ENCODE peak calls at places on chromosomes 11 and 22, in four cellular contexts. J, X, C and I are unnamed samples.

GRCh38 chr11:101717621-101718020 is 133.8 kb upstream of the TRPC6 start:
- DNase-seq in J (no peak), X (no peak), C (no peak), I (no peak)

GRCh38 chr11:76889414-76889975 is 28.8 kb downstream of the ACER3 start:
- DNase-seq in J (no peak), X (no peak), C (no peak), I (peak; percentile 73)

GRCh38 chr11:8070417-8071101 is 10.5 kb upstream of the TUB start:
- DNase-seq in J (no peak), X (peak; percentile 43), C (no peak), I (peak; percentile 20)

GRCh38 chr11:19713221-19714092 is 820 bp downstream of the NAV2 start:
- DNase-seq in J (peak; percentile 37), X (no peak), C (no peak), I (no peak)

GRCh38 chr11:4982678-4983077 is 12.0 kb upstream of the OR51L1 start:
- DNase-seq in J (no peak), X (no peak), C (no peak), I (no peak)

GRCh38 chr11:100220801-100221200 is 466.3 kb upstream of the ARHGAP42 start:
- DNase-seq in J (no peak), X (no peak), C (no peak), I (no peak)

GRCh38 chr11:65493367-65494176 is 5.3 kb upstream of the MALAT1 start:
- DNase-seq in J (peak; percentile 29), X (no peak), C (no peak), I (peak; percentile 80)

GRCh38 chr22:45263790-45264269 is 20.9 kb upstream of the UPK3A start:
- DNase-seq in J (peak; percentile 73), X (peak; percentile 58), C (no peak), I (peak; percentile 75)

GRCh38 chr11:94550513-94550912 is 6.8 kb downstream of the FUT4 start:
- DNase-seq in J (no peak), X (no peak), C (no peak), I (no peak)

GRCh38 chr22:46326066-46326680 is 9.3 kb upstream of the TRMU start:
- DNase-seq in J (no peak), X (no peak), C (no peak), I (no peak)

GRCh38 chr22:49872347-49872746 is 18.7 kb downstream of the ZBED4 start:
- DNase-seq in J (no peak), X (no peak), C (no peak), I (no peak)

GRCh38 chr11:87007938-87008337 is 29.8 kb upstream of the TMEM135 start:
- DNase-seq in J (no peak), X (no peak), C (no peak), I (no peak)

GRCh38 chr11:88484873-88485621 is 147.5 kb upstream of the CTSC start:
- DNase-seq in J (peak; percentile 53), X (peak; percentile 67), C (peak; percentile 27), I (peak; percentile 50)

GRCh38 chr11:68090706-68091105 is 30.5 kb downstream of the CHKA start:
- DNase-seq in J (no peak), X (no peak), C (no peak), I (no peak)

GRCh38 chr22:37107779-37108621 is 1.5 kb downstream of the TMPRSS6 start:
- DNase-seq in J (no peak), X (no peak), C (no peak), I (peak; percentile 68)

GRCh38 chr11:36009469-36009868 is 65.6 kb downstream of the LDLRAD3 start:
- DNase-seq in J (no peak), X (no peak), C (no peak), I (no peak)

GRCh38 chr11:128552783-128553661 is 34.3 kb downstream of the ETS1 start:
- DNase-seq in J (no peak), X (no peak), C (peak; percentile 95), I (no peak)

GRCh38 chr11:32573228-32573627 is 10.4 kb upstream of the EIF3M start:
- DNase-seq in J (no peak), X (no peak), C (no peak), I (no peak)

GRCh38 chr22:42367980-42368378 is 64.2 kb downstream of the NFAM1 start:
- DNase-seq in J (no peak), X (no peak), C (no peak), I (no peak)

GRCh38 chr11:114571712-114572111 is 12.0 kb upstream of the NXPE1 start:
- DNase-seq in J (peak; percentile 14), X (no peak), C (no peak), I (no peak)

GRCh38 chr11:8368194-8368593 is 104.5 kb upstream of the LMO1 start:
- DNase-seq in J (no peak), X (no peak), C (no peak), I (no peak)

GRCh38 chr22:29370556-29370955 is 17.8 kb downstream of the AP1B1 start:
- DNase-seq in J (no peak), X (no peak), C (no peak), I (no peak)

GRCh38 chr22:22410121-22410520 is 98.4 kb downstream of the ZNF280B start:
- DNase-seq in J (no peak), X (no peak), C (no peak), I (no peak)

GRCh38 chr11:121654506-121655480 is 202.0 kb upstream of the SORL1-AS1 start:
- DNase-seq in J (no peak), X (no peak), C (no peak), I (peak; percentile 51)

GRCh38 chr11:32658639-32659406 is 75.2 kb downstream of the EIF3M start:
- DNase-seq in J (no peak), X (no peak), C (no peak), I (no peak)

GRCh38 chr22:48711669-48712068 is 1116.0 kb downstream of the BRD1 start:
- DNase-seq in J (no peak), X (no peak), C (no peak), I (no peak)

GRCh38 chr11:4041731-4042391 is 52.7 kb upstream of the RRM1 start:
- DNase-seq in J (no peak), X (no peak), C (no peak), I (no peak)

GRCh38 chr11:134574425-134574824 is 162.4 kb upstream of the B3GAT1 start:
- DNase-seq in J (no peak), X (no peak), C (no peak), I (no peak)

GRCh38 chr11:720642-721346 is 14.8 kb downstream of the EPS8L2 start:
- DNase-seq in J (peak; percentile 87), X (peak; percentile 83), C (no peak), I (no peak)

GRCh38 chr11:28529540-28530410 is 421.6 kb downstream of the METTL15 start:
- DNase-seq in J (no peak), X (peak; percentile 12), C (no peak), I (peak; percentile 50)

GRCh38 chr22:46777609-46777970 is 15.1 kb downstream of the TBC1D22A start:
- DNase-seq in J (no peak), X (no peak), C (no peak), I (no peak)

GRCh38 chr22:38954414-38955043 is 2.9 kb upstream of the APOBEC3A start:
- DNase-seq in J (no peak), X (no peak), C (no peak), I (no peak)

GRCh38 chr22:48567213-48567975 is 1260.3 kb downstream of the BRD1 start:
- DNase-seq in J (no peak), X (no peak), C (no peak), I (no peak)

GRCh38 chr22:50119768-50120251 is 30.0 kb downstream of the MOV10L1 start:
- DNase-seq in J (no peak), X (no peak), C (no peak), I (no peak)

GRCh38 chr11:43547411-43547718 is 133.2 kb upstream of the HSD17B12 start:
- DNase-seq in J (peak; percentile 32), X (no peak), C (no peak), I (no peak)

GRCh38 chr22:48239461-48240164 is 1477.2 kb downstream of the TBC1D22A start:
- DNase-seq in J (no peak), X (no peak), C (no peak), I (no peak)

GRCh38 chr11:115422013-115422697 is 82.1 kb downstream of the CADM1 start:
- DNase-seq in J (no peak), X (no peak), C (no peak), I (no peak)

GRCh38 chr11:26905368-26905767 is 88.5 kb upstream of the FIBIN start:
- DNase-seq in J (no peak), X (no peak), C (no peak), I (no peak)
- TF ChIP-seq CTCF in J (no peak), X (no peak), C (no peak), I (no peak)

GRCh38 chr22:25656724-25657123 is 85.3 kb upstream of the MYO18B start:
- DNase-seq in J (no peak), X (no peak), C (peak; percentile 77), I (no peak)

GRCh38 chr22:25659413-25659812 is 82.6 kb upstream of the MYO18B start:
- DNase-seq in J (no peak), X (no peak), C (no peak), I (peak; percentile 73)

GRCh38 chr22:25663654-25664053 is 78.3 kb upstream of the MYO18B start:
- DNase-seq in J (no peak), X (no peak), C (no peak), I (peak; percentile 90)

GRCh38 chr22:25658641-25659040 is 83.3 kb upstream of the MYO18B start:
- DNase-seq in J (no peak), X (no peak), C (no peak), I (no peak)

DNA sequence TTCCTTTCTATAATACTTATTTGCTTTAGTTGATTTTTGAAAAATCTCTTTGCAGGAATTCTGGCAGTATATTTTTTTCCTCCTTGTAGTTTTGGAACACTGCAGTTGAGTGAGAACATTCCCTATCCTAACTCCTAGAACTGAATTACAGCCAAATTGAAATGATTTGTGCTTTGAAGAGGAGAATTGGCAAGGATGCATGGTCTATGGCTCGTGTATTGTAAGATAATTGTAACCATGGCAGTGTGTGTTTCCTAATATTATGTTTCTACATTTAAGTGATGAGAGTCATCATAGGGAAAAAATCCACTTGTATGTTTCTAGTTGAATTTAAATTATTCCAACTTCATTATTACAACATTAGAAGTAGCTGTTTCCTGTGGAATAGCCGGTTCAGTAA is 80.9 kb upstream of the MYO18B start:
- DNase-seq in J (no peak), X (no peak), C (no peak), I (no peak)
- TF ChIP-seq TCF7 in J (no peak), X (no peak), C (no peak), I (no peak)

GRCh38 chr11:47412152-47412746 is 3.9 kb downstream of the SLC39A13 start:
- DNase-seq in J (peak; percentile 86), X (peak; percentile 55), C (no peak), I (no peak)
- TF ChIP-seq CTCF in J (peak; percentile 83), X (peak; percentile 77), C (peak; percentile 85), I (peak; percentile 88)

DNA sequence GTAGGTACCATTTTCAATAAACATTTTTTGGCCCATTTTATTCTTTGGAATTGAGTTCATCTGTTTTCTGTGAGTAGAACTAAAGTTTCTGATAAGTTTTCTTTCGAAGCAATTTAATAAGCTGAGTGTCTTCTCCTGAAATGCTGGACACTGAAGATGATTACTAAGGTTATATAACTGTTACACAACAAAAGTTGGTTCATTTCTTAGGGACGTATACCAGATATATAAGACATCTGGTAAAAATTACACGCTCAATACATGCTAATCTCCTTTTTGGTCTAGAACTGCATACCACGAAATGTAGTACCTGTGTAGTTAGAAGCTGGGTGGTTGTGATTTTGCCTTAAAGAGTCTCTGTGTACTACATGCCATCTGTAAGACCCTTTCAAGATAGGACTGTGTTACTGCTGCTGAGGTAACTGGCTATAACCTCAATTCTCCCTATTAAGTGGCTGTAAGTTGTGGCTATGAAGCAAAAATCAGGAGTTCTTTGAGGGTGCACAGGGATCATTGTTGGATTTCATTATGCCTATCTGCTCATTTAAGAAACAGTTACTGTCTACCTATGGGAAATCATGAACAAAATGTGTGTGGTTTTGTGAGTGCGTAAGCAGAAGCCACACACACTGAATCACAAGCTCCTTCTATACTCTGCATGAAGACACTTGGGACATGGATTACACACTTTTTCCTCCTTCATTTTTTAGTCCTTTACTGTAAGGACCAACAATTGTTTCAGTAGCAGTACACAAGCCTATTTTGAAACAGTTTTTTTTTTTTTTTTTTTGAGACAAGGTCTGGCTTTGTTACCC is 195.8 kb downstream of the SWAP70 start:
- DNase-seq in J (no peak), X (no peak), C (no peak), I (no peak)
- TF ChIP-seq TCF7 in J (no peak), X (no peak), C (no peak), I (no peak)